ENCODE peak calls at places on chromosome X, in ten cellular contexts. B, Z, L, W, I, A, K, H, N and Y are unnamed samples.
A peak's percentile ranks its signal among the peaks of the same experiment; 100 is the strongest.

GRCh38 chrX:150615356-150615755 is 46.9 kb downstream of the MTM1 start:
- DNase-seq in B (no peak), N (no peak), K (no peak), I (no peak), L (no peak), A (no peak), Z (no peak), H (no peak), W (no peak), Y (no peak)

GRCh38 chrX:22520128-22520828 is 247.6 kb downstream of the CBLL2 start:
- DNase-seq in L (no peak), W (no peak), A (no peak), N (no peak), H (no peak), B (peak; percentile 83), I (no peak), Z (no peak), K (no peak), Y (no peak)

GRCh38 chrX:107715331-107716044 is 60.1 kb downstream of the TSC22D3 start:
- DNase-seq in Z (no peak), A (no peak), H (peak; percentile 10), I (no peak), B (peak; percentile 29), N (no peak), L (no peak), K (no peak), W (no peak), Y (no peak)

GRCh38 chrX:97525981-97526380 is 642.3 kb downstream of the RPA4 start:
- DNase-seq in I (no peak), Z (no peak), N (no peak), W (no peak), H (no peak), L (no peak), A (no peak), K (no peak), B (no peak), Y (no peak)

GRCh38 chrX:12955882-12956703 is 18.8 kb upstream of the TMSB4X start:
- DNase-seq in N (no peak), A (no peak), B (peak; percentile 68), I (no peak), W (no peak), L (no peak), H (peak; percentile 78), Z (no peak), K (no peak), Y (peak; percentile 77)

GRCh38 chrX:150438165-150438564 is 75.0 kb downstream of the MAMLD1 start:
- DNase-seq in H (no peak), A (no peak), K (no peak), N (no peak), I (no peak), W (no peak), L (no peak), Z (no peak), B (no peak), Y (no peak)

GRCh38 chrX:102976793-102977495 is 39.9 kb downstream of the RAB40AL start:
- DNase-seq in K (no peak), L (no peak), I (no peak), A (peak; percentile 9), H (no peak), B (peak; percentile 12), W (no peak), Z (no peak), N (no peak), Y (no peak)

GRCh38 chrX:103616676-103617186 is 9.0 kb downstream of the TCEAL3 start:
- DNase-seq in I (no peak), A (no peak), Z (no peak), H (no peak), K (peak; percentile 15), W (no peak), B (no peak), L (no peak), N (no peak), Y (no peak)

GRCh38 chrX:88881536-88881935 is 134.5 kb downstream of the CPXCR1 start:
- DNase-seq in L (no peak), A (no peak), W (no peak), I (no peak), N (no peak), B (no peak), H (no peak), Z (no peak), K (no peak), Y (no peak)

GRCh38 chrX:103839404-103839803 is 7.3 kb upstream of the RAB9B start:
- DNase-seq in H (peak; percentile 14), L (no peak), B (peak; percentile 69), I (no peak), N (no peak), W (no peak), K (no peak), Z (no peak), A (no peak), Y (no peak)